ENCODE peak calls at places on chromosome 21, in nine cellular contexts. B is stimulated activated CD4-positive, alpha-beta T cell treated with anti-CD3 and anti-CD28 coated beads, TNF-alpha, amount 100 ng/mL, for 4 hours; G is EL; D is RKO; J is GM23248; Z is DMS 273 treated with DMSO at 0.1 percent for 48 hours; O is NCI-H1105 treated with DMSO at 0.1 percent for 48 hours; X is naive thymus-derived CD4-positive, alpha-beta T cell; W is stromal cell of bone marrow. A is an unnamed sample.

GRCh38 chr21:46622226-46622625 is 13.2 kb upstream of the PRMT2 start:
- DNase-seq in Z (no peak), J (no peak), X (peak), O (no peak), D (no peak), W (no peak), B (no peak), G (no peak), A (no peak)

GRCh38 chr21:37845535-37845934 is 70.7 kb downstream of the KCNJ6 start:
- DNase-seq in X (no peak), D (no peak), O (no peak), Z (no peak), J (no peak), W (no peak), G (no peak), B (no peak), A (no peak)

GRCh38 chr21:46217511-46218196 is 10.9 kb downstream of the LSS start:
- DNase-seq in W (no peak), G (no peak), O (no peak), B (no peak), J (no peak), D (no peak), X (no peak), Z (no peak), A (no peak)

GRCh38 chr21:21101911-21102310 is 103.7 kb downstream of the NCAM2 start:
- DNase-seq in W (peak), B (no peak), J (no peak), D (peak), X (no peak), G (peak), Z (no peak), O (peak), A (no peak)

GRCh38 chr21:32611471-32611997 is 643 bp downstream of the CFAP298 start:
- DNase-seq in W (no peak), G (peak), J (peak), B (peak), Z (no peak), D (peak), O (peak), X (no peak), A (no peak)

GRCh38 chr21:36092676-36093075 is 22.9 kb downstream of the CBR1 start:
- DNase-seq in G (peak), J (peak), O (no peak), B (no peak), W (no peak), X (no peak), D (no peak), Z (no peak), A (no peak)

GRCh38 chr21:37207441-37208009 is 59.6 kb downstream of the VPS26C start:
- DNase-seq in D (no peak), J (peak), Z (no peak), W (no peak), B (no peak), G (no peak), O (no peak), X (no peak), A (no peak)

GRCh38 chr21:33975548-33976081 is 60.0 kb upstream of the ATP5PO start:
- DNase-seq in D (peak), J (peak), X (no peak), B (no peak), G (peak), W (no peak), O (no peak), Z (no peak), A (no peak)

GRCh38 chr21:38343691-38344090 is 86.9 kb downstream of the KCNJ15 start:
- DNase-seq in O (peak), J (peak), X (no peak), W (peak), Z (no peak), D (no peak), G (peak), B (no peak), A (no peak)

GRCh38 chr21:41710823-41711160 is 56.1 kb downstream of the RIPK4 start:
- DNase-seq in B (no peak), G (no peak), D (no peak), X (no peak), J (no peak), O (no peak), W (no peak), Z (no peak), A (no peak)

GRCh38 chr21:25639922-25640670 is 1.0 kb downstream of the JAM2 start:
- DNase-seq in J (peak), W (no peak), B (no peak), O (peak), X (no peak), Z (no peak), D (no peak), G (peak), A (no peak)

GRCh38 chr21:31293986-31294385 is 50.1 kb downstream of the TIAM1 start:
- DNase-seq in W (peak), B (peak), Z (no peak), J (peak), D (peak), O (no peak), X (no peak), G (peak), A (no peak)

GRCh38 chr21:45954271-45954670 is 27.3 kb upstream of the COL6A1 start:
- DNase-seq in J (peak), W (peak), D (no peak), X (no peak), Z (no peak), B (no peak), G (peak), O (no peak), A (no peak)

GRCh38 chr21:33115586-33116541 is 45.9 kb downstream of the OLIG1 start:
- DNase-seq in J (no peak), D (no peak), W (no peak), G (no peak), X (no peak), O (peak), B (no peak), Z (peak), A (no peak)

GRCh38 chr21:31220567-31220966 is 123.5 kb downstream of the TIAM1 start:
- DNase-seq in B (no peak), D (no peak), G (no peak), Z (no peak), J (peak), X (no peak), O (peak), W (peak), A (no peak)

GRCh38 chr21:28240586-28240985 is 752.1 kb downstream of the LTN1 start:
- DNase-seq in W (no peak), G (peak), X (no peak), B (no peak), O (no peak), Z (no peak), J (no peak), D (no peak), A (no peak)

GRCh38 chr21:31733521-31734149 is 1.7 kb upstream of the SCAF4 start:
- DNase-seq in D (peak), J (peak), O (no peak), Z (no peak), W (no peak), G (no peak), B (no peak), X (no peak), A (no peak)

GRCh38 chr21:44024895-44025353 is 12.8 kb downstream of the TRAPPC10 start:
- DNase-seq in O (no peak), D (no peak), B (no peak), Z (no peak), W (peak), X (no peak), G (peak), J (peak), A (no peak)

GRCh38 chr21:34642211-34643075 is 26.4 kb upstream of the CLIC6 start:
- DNase-seq in D (no peak), O (no peak), J (peak), G (peak), B (no peak), W (no peak), Z (no peak), X (no peak), A (no peak)

GRCh38 chr21:45050361-45050785 is 24.0 kb upstream of the ADARB1 start:
- DNase-seq in Z (no peak), B (no peak), W (no peak), X (no peak), O (no peak), J (no peak), G (no peak), D (no peak), A (no peak)

GRCh38 chr21:35579520-35580293 is 480.6 kb downstream of the SETD4 start:
- DNase-seq in G (no peak), J (peak), D (no peak), O (no peak), X (no peak), B (no peak), Z (no peak), W (no peak), A (no peak)

GRCh38 chr21:36756527-36756926 is 57.6 kb downstream of the SIM2 start:
- DNase-seq in J (peak), W (no peak), G (peak), B (no peak), Z (no peak), O (no peak), X (no peak), D (peak), A (no peak)

GRCh38 chr21:45515241-45516061 is 26.8 kb downstream of the SLC19A1 start:
- DNase-seq in J (no peak), X (no peak), G (no peak), Z (no peak), W (no peak), B (no peak), O (no peak), D (no peak), A (no peak)

GRCh38 chr21:35051287-35051818 is 2.3 kb upstream of the RUNX1 start:
- DNase-seq in J (peak), Z (peak), D (no peak), B (no peak), G (peak), X (peak), O (no peak), W (peak), A (peak)

GRCh38 chr21:31347435-31348032 is 3.5 kb upstream of the TIAM1 start:
- DNase-seq in J (peak), G (no peak), D (peak), X (no peak), O (no peak), W (no peak), B (no peak), Z (no peak), A (no peak)

GRCh38 chr21:42983102-42983501 is 8.7 kb downstream of the PKNOX1 start:
- DNase-seq in G (peak), D (no peak), X (no peak), O (no peak), Z (peak), W (no peak), J (no peak), B (no peak), A (no peak)

GRCh38 chr21:16372546-16372945 is 642.8 kb downstream of the USP25 start:
- DNase-seq in D (no peak), J (no peak), Z (no peak), O (no peak), X (no peak), W (no peak), B (no peak), G (no peak), A (no peak)

GRCh38 chr21:26941436-26941835 is 25.5 kb downstream of the ADAMTS5 start:
- DNase-seq in O (no peak), B (no peak), X (no peak), D (no peak), Z (no peak), W (no peak), G (peak), J (peak), A (no peak)

GRCh38 chr21:31426235-31426797 is 82.3 kb upstream of the TIAM1 start:
- DNase-seq in B (no peak), G (peak), O (no peak), D (no peak), Z (no peak), J (peak), X (no peak), W (peak), A (no peak)

GRCh38 chr21:45326169-45326833 is 38.6 kb upstream of the POFUT2 start:
- DNase-seq in G (peak), Z (no peak), W (no peak), B (no peak), D (no peak), J (peak), X (no peak), O (no peak), A (no peak)

GRCh38 chr21:32312321-32312720 is 13.7 kb downstream of the MRAP start:
- DNase-seq in D (no peak), G (no peak), B (no peak), X (no peak), W (no peak), Z (no peak), O (no peak), J (no peak), A (no peak)

A was measured in GOT3.